ENCODE peak calls at places on chromosomes 5 and 9, in five cellular contexts. V is GM12878, X is K562, P is MM.1S, T is GM23338. S is an unnamed sample.
A peak's percentile ranks its signal among the peaks of the same experiment; 100 is the strongest.

GRCh38 chr9:134474058-134474370 is 147.8 kb downstream of the RXRA start:
- DNase-seq in V (no peak), X (no peak), P (no peak), T (no peak), S (no peak)

GRCh38 chr5:155728857-155729683 is 597.9 kb upstream of the SGCD start:
- DNase-seq in V (no peak), X (no peak), P (no peak), T (peak; percentile 77), S (peak; percentile 75)

GRCh38 chr9:15349892-15350761 is 43.1 kb upstream of the TTC39B start:
- DNase-seq in V (no peak), X (no peak), P (no peak), T (no peak), S (no peak)

GRCh38 chr9:70315389-70315788 is 56.6 kb downstream of the SMC5 start:
- DNase-seq in V (no peak), X (no peak), P (no peak), T (no peak), S (no peak)

GRCh38 chr9:35669331-35670145 is 4.2 kb upstream of the CA9 start:
- DNase-seq in V (no peak), X (no peak), P (no peak), T (no peak), S (no peak)

GRCh38 chr5:180135967-180136641 is 64.5 kb upstream of the RNF130 start:
- DNase-seq in V (no peak), X (no peak), P (no peak), T (no peak), S (no peak)

GRCh38 chr5:72633649-72634048 is 126.4 kb upstream of the ZNF366 start:
- DNase-seq in V (no peak), X (peak; percentile 26), P (no peak), T (no peak), S (no peak)

GRCh38 chr5:53170748-53171349 is 61.3 kb upstream of the MOCS2 start:
- DNase-seq in V (no peak), X (peak; percentile 24), P (peak; percentile 59), T (peak; percentile 53), S (peak; percentile 56)

GRCh38 chr5:178280631-178281030 is 48.0 kb upstream of the PHYKPL start:
- DNase-seq in V (no peak), X (no peak), P (no peak), T (no peak), S (no peak)

GRCh38 chr5:89203611-89204010 is 320.6 kb upstream of the MEF2C start:
- DNase-seq in V (no peak), X (no peak), P (no peak), T (no peak), S (no peak)
- H3K4me2 ChIP-seq in V (no peak overlapping the region), X (no peak overlapping the region), P (no peak overlapping the region), T (no peak overlapping the region), S (no peak overlapping the region)

GRCh38 chr5:58499951-58500350 is 8.7 kb downstream of the GAPT start:
- DNase-seq in V (no peak), X (no peak), P (no peak), T (no peak), S (no peak)

GRCh38 chr5:58497956-58498942 is 7.0 kb downstream of the GAPT start:
- DNase-seq in V (no peak), X (peak; percentile 9), P (no peak), T (peak; percentile 77), S (peak; percentile 46)

GRCh38 chr5:58499231-58499630 is 8.0 kb downstream of the GAPT start:
- DNase-seq in V (no peak), X (no peak), P (no peak), T (no peak), S (no peak)

GRCh38 chr5:58493136-58493535 is 1.9 kb downstream of the GAPT start:
- DNase-seq in V (no peak), X (no peak), P (no peak), T (no peak), S (no peak)

DNA sequence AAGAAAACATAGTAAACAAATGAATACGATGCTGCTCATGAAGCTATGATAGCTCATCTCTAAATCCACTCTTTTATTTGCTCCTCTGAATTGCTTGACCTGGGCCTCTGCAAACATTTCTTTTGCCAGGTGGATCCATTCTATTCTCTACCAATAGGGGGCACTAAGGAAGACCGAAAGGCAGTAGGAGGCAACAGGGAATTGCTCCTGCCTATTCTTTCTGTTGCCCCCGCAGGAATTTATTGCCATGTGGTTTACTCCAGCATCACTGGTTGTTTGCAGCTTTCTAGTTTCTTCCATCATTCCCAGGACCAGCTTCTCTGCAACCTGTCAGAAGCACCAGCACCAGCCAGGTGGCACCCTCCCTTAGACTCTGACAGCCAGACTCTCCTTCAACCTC is 5.3 kb downstream of the GAPT start:
- DNase-seq in V (no peak), X (no peak), P (no peak), T (peak; percentile 70), S (no peak)
- TF ChIP-seq CTCF in V (peak; percentile 2), X (no peak), P (peak; percentile 42), T (peak; percentile 67), S (peak; percentile 50)

GRCh38 chr5:136720674-136721073 is 355.3 kb upstream of the TRPC7 start:
- DNase-seq in V (no peak), X (no peak), P (no peak), T (no peak), S (no peak)

GRCh38 chr5:136724161-136724560 is 358.8 kb upstream of the TRPC7 start:
- DNase-seq in V (no peak), X (no peak), P (no peak), T (no peak), S (no peak)

GRCh38 chr5:136722581-136722980 is 357.2 kb upstream of the TRPC7 start:
- DNase-seq in V (no peak), X (no peak), P (no peak), T (no peak), S (no peak)

GRCh38 chr5:136717917-136718316 is 352.6 kb upstream of the TRPC7 start:
- DNase-seq in V (no peak), X (no peak), P (no peak), T (peak; percentile 28), S (no peak)

DNA sequence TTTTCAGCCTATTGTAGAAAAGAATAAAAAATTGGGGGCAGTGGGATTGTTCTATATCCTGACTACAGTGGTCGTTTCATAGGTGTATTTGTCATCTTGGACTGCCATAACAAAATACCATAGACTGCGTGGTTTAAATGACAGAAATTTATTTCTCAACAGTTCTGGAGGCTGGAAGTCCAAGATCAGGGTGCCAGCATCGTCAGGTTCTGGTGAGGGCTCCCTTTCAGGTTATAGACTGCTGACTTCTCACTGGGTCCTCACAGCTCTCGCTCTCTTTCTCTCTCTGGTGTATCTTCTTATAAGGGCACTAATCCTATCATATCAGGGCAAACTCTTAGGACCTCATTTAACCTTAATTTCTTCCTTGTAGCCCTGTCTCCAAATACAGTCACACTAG is 356.7 kb upstream of the TRPC7 start:
- DNase-seq in V (no peak), X (no peak), P (no peak), T (no peak), S (no peak)
- H3K4me2 ChIP-seq in V (no peak overlapping the region), X (no peak overlapping the region), P (no peak overlapping the region), T (no peak overlapping the region), S (no peak overlapping the region)

DNA sequence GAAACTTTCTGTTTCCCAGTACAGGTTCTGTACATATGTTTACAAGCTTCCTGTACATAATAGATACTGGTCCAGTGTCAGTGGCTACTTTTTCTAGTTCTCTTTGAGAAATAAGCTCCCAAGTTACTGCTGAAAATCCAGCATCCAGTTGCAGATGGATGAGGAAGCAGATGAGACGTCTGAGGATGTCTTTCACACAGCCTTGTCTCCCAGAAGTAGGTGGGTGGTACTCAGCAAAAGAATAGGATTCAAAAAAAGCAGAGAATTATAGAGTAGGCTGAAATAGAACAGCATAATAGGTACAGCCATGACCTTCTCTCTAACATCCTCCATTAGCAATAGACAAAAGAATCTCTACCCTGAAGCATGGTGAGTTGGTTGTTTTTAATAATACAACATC is 77.7 kb downstream of the BRINP1 start:
- DNase-seq in V (no peak), X (no peak), P (no peak), T (no peak), S (no peak)
- TF ChIP-seq CTCF in V (no peak), X (no peak), P (no peak), T (no peak), S (no peak)

DNA sequence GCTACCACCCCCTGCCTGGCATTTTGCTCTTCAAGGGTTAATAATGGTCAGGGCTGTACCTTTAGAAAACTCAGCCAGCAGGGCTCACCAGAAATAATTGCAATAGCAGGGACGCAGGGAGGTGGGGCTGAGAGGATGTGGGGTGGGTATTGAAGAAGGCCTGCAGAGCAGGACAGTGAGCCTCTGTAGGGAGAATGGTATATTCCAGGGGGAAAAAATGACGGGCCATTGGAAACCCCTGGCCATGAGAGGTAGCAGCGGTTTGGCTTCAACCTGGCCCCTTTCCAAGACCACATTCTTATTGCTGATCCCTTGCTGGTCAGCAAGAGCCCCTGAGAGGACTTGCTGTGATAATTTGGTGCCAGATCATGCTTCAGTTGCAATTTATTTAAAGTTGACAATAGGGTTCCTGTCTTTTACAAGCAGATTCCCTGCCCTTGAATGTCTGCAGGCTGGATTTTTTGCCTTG is 36.7 kb upstream of the CTNNA1 start:
- DNase-seq in V (no peak), X (no peak), P (no peak), T (peak; percentile 38), S (peak; percentile 33)
- H3K4me2 ChIP-seq in V (no peak overlapping the region), X (no peak overlapping the region), P (peak overlapping the region; percentile 42), T (peak overlapping the region; percentile 29), S (peak overlapping the region; percentile 40)

GRCh38 chr9:34611251-34611810 is 566 bp downstream of the RPP25L start:
- DNase-seq in V (no peak), X (no peak), P (no peak), T (no peak), S (no peak)
- TF ChIP-seq CTCF in V (no peak), X (no peak), P (peak; percentile 3), T (peak; percentile 21), S (no peak)